ENCODE peak calls at places on chromosomes 2 and 18, in ten cellular contexts. X, U, R, K, L, D, F, P, H and E are unnamed samples. For H3K27me3, the result is how much of the 10 kb centered on the place peaks cover.

GRCh38 chr2:126399001-126399400 is 257.0 kb upstream of the GYPC start:
- DNase-seq in X (no peak), U (no peak), R (no peak), K (peak), L (no peak), D (no peak), F (no peak), P (no peak), H (no peak), E (no peak)

GRCh38 chr2:180871649-180872048 is 108.8 kb upstream of the UBE2E3 start:
- DNase-seq in X (no peak), U (no peak), R (no peak), K (no peak), L (no peak), D (no peak), F (no peak), P (no peak), H (no peak), E (no peak)

GRCh38 chr2:119267604-119268003 is 44.0 kb downstream of the STEAP3 start:
- DNase-seq in X (no peak), U (no peak), R (no peak), K (no peak), L (no peak), D (no peak), F (no peak), P (no peak), H (no peak), E (no peak)

GRCh38 chr2:135563793-135564192 is 32.5 kb downstream of the R3HDM1 start:
- DNase-seq in X (no peak), U (no peak), R (no peak), K (no peak), L (no peak), D (no peak), F (no peak), P (peak), H (no peak), E (no peak)

GRCh38 chr18:48295586-48296311 is 113.4 kb downstream of the ZBTB7C start:
- DNase-seq in X (no peak), U (no peak), R (no peak), K (no peak), L (peak), D (no peak), F (no peak), P (peak), H (peak), E (peak)

GRCh38 chr2:102455061-102455670 is 17.9 kb upstream of the SLC9A4 start:
- DNase-seq in X (no peak), U (no peak), R (no peak), K (no peak), L (no peak), D (no peak), F (no peak), P (no peak), H (no peak), E (no peak)

GRCh38 chr2:134573724-134574123 is 145.1 kb downstream of the TMEM163 start:
- DNase-seq in X (no peak), U (no peak), R (no peak), K (no peak), L (no peak), D (no peak), F (no peak), P (no peak), H (no peak), E (no peak)

GRCh38 chr2:217790195-217790594 is 212.6 kb downstream of the TNS1 start:
- DNase-seq in X (no peak), U (no peak), R (no peak), K (no peak), L (peak), D (no peak), F (no peak), P (no peak), H (no peak), E (no peak)

GRCh38 chr18:36511791-36512352 is 214.4 kb downstream of the FHOD3 start:
- DNase-seq in X (no peak), U (no peak), R (no peak), K (no peak), L (no peak), D (no peak), F (no peak), P (peak), H (no peak), E (peak)

GRCh38 chr2:218000137-218000536 is 2.7 kb downstream of the TNS1 start:
- DNase-seq in X (no peak), U (no peak), R (no peak), K (no peak), L (peak), D (peak), F (no peak), P (peak), H (no peak), E (peak)

GRCh38 chr2:121014876-121015275 is 270.1 kb downstream of the TFCP2L1 start:
- DNase-seq in X (no peak), U (no peak), R (no peak), K (no peak), L (no peak), D (no peak), F (no peak), P (no peak), H (no peak), E (no peak)

GRCh38 chr2:239443666-239444567 is 43.1 kb upstream of the HDAC4 start:
- DNase-seq in X (no peak), U (no peak), R (no peak), K (no peak), L (no peak), D (no peak), F (no peak), P (peak), H (no peak), E (no peak)

GRCh38 chr18:79456105-79456980 is 60.6 kb downstream of the NFATC1 start:
- DNase-seq in X (no peak), U (no peak), R (no peak), K (no peak), L (no peak), D (no peak), F (no peak), P (no peak), H (no peak), E (no peak)

GRCh38 chr2:221896505-221897151 is 324.5 kb upstream of the EPHA4 start:
- DNase-seq in X (no peak), U (no peak), R (peak), K (no peak), L (peak), D (peak), F (no peak), P (no peak), H (no peak), E (peak)

GRCh38 chr2:231621051-231621879 is 28.6 kb downstream of the TEX44 start:
- DNase-seq in X (peak), U (no peak), R (peak), K (no peak), L (no peak), D (peak), F (no peak), P (peak), H (no peak), E (no peak)

GRCh38 chr18:55522011-55522410 is 66.0 kb downstream of the TCF4 start:
- DNase-seq in X (no peak), U (no peak), R (no peak), K (no peak), L (no peak), D (no peak), F (no peak), P (peak), H (no peak), E (no peak)

GRCh38 chr2:234133004-234133403 is 82.5 kb downstream of the SPP2 start:
- DNase-seq in X (peak), U (no peak), R (no peak), K (no peak), L (no peak), D (no peak), F (no peak), P (no peak), H (no peak), E (peak)

GRCh38 chr2:217933326-217933993 is 69.3 kb downstream of the TNS1 start:
- DNase-seq in X (no peak), U (no peak), R (peak), K (no peak), L (no peak), D (peak), F (no peak), P (no peak), H (no peak), E (peak)

GRCh38 chr2:190959911-190960788 is 53.8 kb downstream of the STAT1 start:
- DNase-seq in X (no peak), U (no peak), R (no peak), K (no peak), L (no peak), D (no peak), F (no peak), P (peak), H (no peak), E (no peak)

GRCh38 chr2:164523726-164524125 is 97.6 kb downstream of the GRB14 start:
- DNase-seq in X (no peak), U (no peak), R (no peak), K (no peak), L (no peak), D (no peak), F (no peak), P (no peak), H (no peak), E (no peak)

GRCh38 chr2:164523026-164523425 is 98.3 kb downstream of the GRB14 start:
- DNase-seq in X (no peak), U (no peak), R (no peak), K (no peak), L (no peak), D (no peak), F (no peak), P (no peak), H (no peak), E (no peak)

DNA sequence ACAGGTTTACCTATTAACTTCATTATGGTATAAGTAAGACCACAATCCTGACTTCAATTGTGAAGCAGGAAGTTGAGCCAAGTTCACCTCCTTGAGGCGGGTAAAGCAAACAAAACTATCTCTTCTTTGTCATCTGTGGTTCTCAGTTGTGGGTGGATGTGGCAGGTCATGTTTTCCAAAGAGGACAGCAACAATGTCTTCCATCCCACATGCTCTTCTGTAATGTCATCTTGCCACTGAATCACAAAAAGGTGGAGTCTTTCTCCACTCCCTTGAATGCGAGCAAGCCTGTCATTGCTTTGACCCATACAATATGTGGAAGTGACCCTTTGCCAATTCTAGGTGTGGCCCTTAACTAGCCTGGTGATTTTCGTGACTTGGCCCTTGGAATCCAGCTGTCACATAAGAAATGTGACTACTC is 98.7 kb downstream of the GRB14 start:
- DNase-seq in X (no peak), U (no peak), R (no peak), K (no peak), L (no peak), D (no peak), F (no peak), P (no peak), H (no peak), E (no peak)
- H3K27me3 ChIP-seq in X (under half), U (under half), R (under half), K (under half), L (under half), D (under half), F (under half), P (under half), H (under half), E (under half)

DNA sequence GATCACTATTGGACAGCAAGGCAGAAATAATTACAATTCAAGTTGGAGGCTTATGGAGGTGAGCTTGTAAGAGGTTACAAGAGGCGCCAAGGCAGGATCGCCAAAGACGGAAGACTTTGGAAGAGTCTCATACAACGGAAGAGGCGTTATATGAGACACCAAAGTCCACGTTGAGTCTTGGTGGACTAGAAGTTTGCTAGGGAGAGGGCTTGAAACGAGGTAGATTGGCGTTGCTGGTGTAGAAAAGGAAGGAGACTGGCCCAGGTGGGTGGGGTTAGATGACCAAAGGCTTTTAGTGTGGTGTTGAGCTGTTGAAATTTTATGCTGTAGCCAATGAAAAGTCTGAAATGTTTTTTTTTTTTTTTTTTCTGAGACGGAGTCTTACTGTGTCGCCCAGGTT is 1.4 kb downstream of the MSH2 start:
- DNase-seq in X (no peak), U (peak), R (no peak), K (no peak), L (no peak), D (no peak), F (no peak), P (no peak), H (no peak), E (no peak)
- H3K4me3 ChIP-seq in X (peak), U (no peak), R (peak), K (peak), L (no peak), D (peak), F (no peak), P (peak), H (peak), E (no peak)

GRCh38 chr18:42268793-42269192 is 313.8 kb downstream of the PIK3C3 start:
- DNase-seq in X (no peak), U (no peak), R (no peak), K (no peak), L (no peak), D (no peak), F (no peak), P (no peak), H (no peak), E (no peak)
- H3K27me3 ChIP-seq in X (under half), U (under half), R (under half), K (under half), L (under half), D (under half), F (under half), P (under half), H (under half), E (under half)

GRCh38 chr2:173965372-173966025 is at the start of gene SP3:
- DNase-seq in X (peak), U (peak), R (peak), K (peak), L (peak), D (peak), F (peak), P (peak), H (peak), E (peak)
- H3K4me3 ChIP-seq in X (peak), U (peak), R (peak), K (peak), L (peak), D (peak), F (peak), P (peak), H (peak), E (peak)

GRCh38 chr2:36539631-36540030 is 58.3 kb downstream of the FEZ2 start:
- DNase-seq in X (no peak), U (no peak), R (no peak), K (no peak), L (no peak), D (no peak), F (no peak), P (no peak), H (no peak), E (peak)
- H3K27me3 ChIP-seq in X (under half), U (under half), R (under half), K (under half), L (under half), D (under half), F (under half), P (under half), H (under half), E (under half)

GRCh38 chr2:26772064-26773001 is 8.2 kb downstream of the SLC35F6 start:
- DNase-seq in X (peak), U (peak), R (peak), K (peak), L (peak), D (peak), F (peak), P (peak), H (peak), E (no peak)
- H3K4me3 ChIP-seq in X (no peak), U (no peak), R (peak), K (no peak), L (no peak), D (no peak), F (no peak), P (no peak), H (no peak), E (peak)

GRCh38 chr18:34225218-34225553 is 473 bp upstream of the NOL4 start:
- DNase-seq in X (no peak), U (no peak), R (no peak), K (no peak), L (no peak), D (no peak), F (no peak), P (no peak), H (no peak), E (no peak)

GRCh38 chr18:34223164-34223892 is 1.4 kb downstream of the NOL4 start:
- DNase-seq in X (no peak), U (no peak), R (no peak), K (no peak), L (no peak), D (no peak), F (no peak), P (no peak), H (no peak), E (no peak)

GRCh38 chr18:34222396-34223163 is 2.1 kb downstream of the NOL4 start:
- DNase-seq in X (no peak), U (no peak), R (peak), K (no peak), L (no peak), D (peak), F (no peak), P (no peak), H (peak), E (peak)

GRCh38 chr18:34223893-34224422 is 755 bp downstream of the NOL4 start:
- DNase-seq in X (no peak), U (no peak), R (no peak), K (no peak), L (no peak), D (no peak), F (no peak), P (no peak), H (no peak), E (no peak)

GRCh38 chr18:34224423-34225217 is at the start of gene NOL4:
- DNase-seq in X (peak), U (peak), R (no peak), K (no peak), L (peak), D (no peak), F (no peak), P (peak), H (peak), E (peak)
- H3K27me3 ChIP-seq in X (under half), U (under half), R (half or more), K (under half), L (under half), D (under half), F (half or more), P (half or more), H (half or more), E (half or more)

GRCh38 chr2:210859314-210859713 is 302.9 kb downstream of the CPS1 start:
- DNase-seq in X (no peak), U (no peak), R (no peak), K (no peak), L (no peak), D (no peak), F (no peak), P (no peak), H (no peak), E (no peak)
- H3K4me3 ChIP-seq in X (no peak), U (no peak), R (no peak), K (no peak), L (no peak), D (no peak), F (no peak), P (no peak), H (no peak), E (no peak)